ENCODE peak calls at places on chromosomes 16 and 17, in six cellular contexts. W is CD4-positive, alpha-beta T cell; Y is bronchial epithelial cell; V is cerebellar cortex; A is NB4; R is omental fat pad. Q is an unnamed sample.

GRCh38 chr16:84617068-84617630 is 729 bp downstream of the COTL1 start:
- DNase-seq in W (peak), Y (no peak), V (no peak), A (peak), R (no peak), Q (no peak)

GRCh38 chr17:65294184-65294719 is 157.1 kb downstream of the RGS9 start:
- DNase-seq in W (peak), Y (peak), V (peak), A (peak), R (no peak), Q (no peak)

GRCh38 chr17:82281502-82282238 is 8.2 kb upstream of the CSNK1D start:
- DNase-seq in W (no peak), Y (peak), V (no peak), A (peak), R (no peak), Q (no peak)

GRCh38 chr17:21039839-21040575 is 2.8 kb downstream of the USP22 start:
- DNase-seq in W (no peak), Y (peak), V (peak), A (peak), R (no peak), Q (no peak)

GRCh38 chr16:1964046-1964505 is 550 bp downstream of the RPS2 start:
- DNase-seq in W (peak), Y (no peak), V (peak), A (no peak), R (no peak), Q (no peak)

GRCh38 chr17:74305865-74306654 is 20.0 kb upstream of the KIF19 start:
- DNase-seq in W (no peak), Y (peak), V (no peak), A (peak), R (no peak), Q (no peak)

GRCh38 chr17:7834554-7834890 is 505 bp downstream of the KDM6B start:
- DNase-seq in W (peak), Y (peak), V (peak), A (no peak), R (no peak), Q (no peak)

GRCh38 chr16:87833548-87833947 is 35.8 kb downstream of the SLC7A5 start:
- DNase-seq in W (no peak), Y (no peak), V (no peak), A (no peak), R (no peak), Q (no peak)

GRCh38 chr16:20904507-20905079 is 4.0 kb downstream of the LYRM1 start:
- DNase-seq in W (peak), Y (peak), V (no peak), A (peak), R (no peak), Q (no peak)

GRCh38 chr16:4833584-4833983 is 13.5 kb downstream of the GLYR1 start:
- DNase-seq in W (no peak), Y (no peak), V (no peak), A (no peak), R (no peak), Q (no peak)

GRCh38 chr16:11636172-11636721 is 32.0 kb upstream of the SNN start:
- DNase-seq in W (no peak), Y (peak), V (no peak), A (no peak), R (no peak), Q (no peak)

GRCh38 chr17:49548506-49549310 is 27.0 kb upstream of the NXPH3 start:
- DNase-seq in W (no peak), Y (peak), V (peak), A (peak), R (no peak), Q (no peak)

GRCh38 chr17:1989135-1989534 is 36.0 kb downstream of the RTN4RL1 start:
- DNase-seq in W (no peak), Y (peak), V (no peak), A (no peak), R (peak), Q (no peak)

GRCh38 chr16:59597269-59597668 is 863.2 kb upstream of the GOT2 start:
- DNase-seq in W (no peak), Y (no peak), V (no peak), A (no peak), R (no peak), Q (no peak)

GRCh38 chr16:85045641-85046471 is 18.3 kb downstream of the KIAA0513 start:
- DNase-seq in W (no peak), Y (no peak), V (peak), A (no peak), R (no peak), Q (no peak)

GRCh38 chr16:30557397-30557949 is 701 bp downstream of the ZNF764 start:
- DNase-seq in W (no peak), Y (no peak), V (no peak), A (no peak), R (no peak), Q (no peak)

GRCh38 chr17:44557653-44558285 is 485 bp downstream of the FZD2 start:
- DNase-seq in W (peak), Y (peak), V (no peak), A (peak), R (no peak), Q (no peak)

GRCh38 chr17:77127735-77128361 is 12.9 kb upstream of the SEC14L1 start:
- DNase-seq in W (peak), Y (no peak), V (peak), A (no peak), R (no peak), Q (no peak)

GRCh38 chr16:56793504-56793903 is 63.6 kb downstream of the NUP93 start:
- DNase-seq in W (no peak), Y (peak), V (peak), A (peak), R (no peak), Q (no peak)

GRCh38 chr16:82580293-82580900 is 46.4 kb upstream of the CDH13 start:
- DNase-seq in W (no peak), Y (peak), V (peak), A (peak), R (no peak), Q (no peak)

GRCh38 chr16:51225902-51226301 is 74.8 kb upstream of the SALL1 start:
- DNase-seq in W (no peak), Y (no peak), V (no peak), A (no peak), R (no peak), Q (no peak)

GRCh38 chr17:17561408-17562144 is 29.9 kb downstream of the PEMT start:
- DNase-seq in W (no peak), Y (peak), V (no peak), A (no peak), R (no peak), Q (no peak)

Q was measured in chondrocyte.